ENCODE peak calls at places on chromosomes 7 and 10, in ten cellular contexts. V, I, C, Q, X, T, G, A, W and Y are unnamed samples.

GRCh38 chr7:12771378-12771877 is 84.0 kb downstream of the ARL4A start:
- DNase-seq in C (no peak), I (no peak), T (no peak), Q (peak), X (peak), W (peak), G (no peak), A (peak), V (peak), Y (no peak)

GRCh38 chr10:12615296-12616220 is 266.2 kb downstream of the CAMK1D start:
- DNase-seq in G (no peak), A (no peak), V (no peak), Q (no peak), X (no peak), I (no peak), C (no peak), T (no peak), W (no peak), Y (no peak)

GRCh38 chr7:25358831-25359350 is 130.6 kb upstream of the NPVF start:
- DNase-seq in I (no peak), G (no peak), V (no peak), Q (no peak), T (no peak), C (no peak), X (no peak), A (no peak), W (no peak), Y (no peak)

GRCh38 chr10:9198611-9199010 is 1144.1 kb downstream of the GATA3 start:
- DNase-seq in I (no peak), T (no peak), X (peak), G (no peak), A (no peak), C (no peak), Q (peak), V (peak), W (no peak), Y (no peak)

GRCh38 chr10:17657116-17657500 is 13.2 kb downstream of the STAM start:
- DNase-seq in G (no peak), T (no peak), W (no peak), X (no peak), A (no peak), Q (no peak), C (no peak), V (no peak), I (no peak), Y (no peak)

GRCh38 chr7:74269757-74270277 is 15.6 kb upstream of the RFC2 start:
- DNase-seq in I (peak), V (peak), X (peak), Q (peak), W (peak), A (peak), C (peak), T (no peak), G (no peak), Y (peak)

GRCh38 chr7:20929199-20929598 is 142.5 kb upstream of the SP8 start:
- DNase-seq in I (no peak), A (no peak), G (no peak), W (no peak), X (no peak), V (no peak), Q (no peak), C (no peak), T (no peak), Y (no peak)

GRCh38 chr7:39313958-39314357 is 252.2 kb upstream of the YAE1 start:
- DNase-seq in C (no peak), W (no peak), T (no peak), A (peak), Q (no peak), I (no peak), X (no peak), G (no peak), V (no peak), Y (no peak)

GRCh38 chr10:8305871-8306652 is 251.6 kb downstream of the GATA3 start:
- DNase-seq in V (peak), C (no peak), A (no peak), Q (no peak), I (no peak), X (peak), G (no peak), W (no peak), T (no peak), Y (no peak)

GRCh38 chr10:84783386-84783785 is 455.0 kb downstream of the CCSER2 start:
- DNase-seq in I (peak), G (peak), A (peak), W (no peak), X (peak), C (no peak), V (peak), T (no peak), Q (no peak), Y (no peak)

GRCh38 chr10:37975407-37975991 is 948 bp downstream of the ZNF25 start:
- DNase-seq in W (no peak), T (no peak), I (peak), A (no peak), G (no peak), C (no peak), V (peak), Q (peak), X (peak), Y (no peak)

GRCh38 chr7:12016439-12016838 is 184.4 kb upstream of the THSD7A start:
- DNase-seq in I (no peak), W (no peak), A (no peak), G (no peak), Q (no peak), V (no peak), C (no peak), X (no peak), T (no peak), Y (no peak)

GRCh38 chr7:149001427-149002068 is 26.8 kb downstream of the PDIA4 start:
- DNase-seq in Q (no peak), A (no peak), V (no peak), I (no peak), G (no peak), T (no peak), C (no peak), X (no peak), W (no peak), Y (no peak)

GRCh38 chr10:58414270-58415041 is 29.2 kb downstream of the TFAM start:
- DNase-seq in V (peak), W (no peak), T (no peak), Q (peak), C (peak), I (no peak), G (no peak), X (peak), A (peak), Y (no peak)

GRCh38 chr10:75234683-75235374 is 928 bp downstream of the COMTD1 start:
- DNase-seq in V (no peak), X (no peak), I (no peak), A (peak), Q (no peak), C (no peak), W (no peak), T (no peak), G (no peak), Y (no peak)

GRCh38 chr7:85890244-85890811 is 703.5 kb upstream of the SEMA3D start:
- DNase-seq in X (peak), A (peak), G (peak), Q (peak), W (no peak), T (no peak), C (no peak), I (peak), V (peak), Y (peak)

GRCh38 chr10:86647773-86648705 is 6.3 kb upstream of the OPN4 start:
- DNase-seq in W (no peak), C (peak), X (no peak), I (no peak), G (no peak), A (no peak), T (no peak), Q (no peak), V (peak), Y (no peak)

GRCh38 chr7:139995034-139995915 is 67.5 kb downstream of the PARP12 start:
- DNase-seq in I (no peak), G (no peak), A (no peak), X (peak), V (peak), Q (peak), T (no peak), W (peak), C (no peak), Y (no peak)

GRCh38 chr7:108660465-108660864 is 90.8 kb downstream of the DNAJB9 start:
- DNase-seq in Q (peak), W (no peak), T (no peak), I (no peak), X (peak), V (no peak), C (no peak), A (peak), G (no peak), Y (no peak)

GRCh38 chr7:7795203-7795602 is 76.8 kb upstream of the RPA3 start:
- DNase-seq in I (no peak), Q (peak), T (no peak), W (no peak), A (no peak), C (no peak), X (no peak), V (peak), G (no peak), Y (no peak)